ENCODE peak calls at places on chromosomes 1 and 21, in eight cellular contexts. P is mammary epithelial cell, X is PC-9, D is GM23248, O is left lung, F is HepG2, H is mesenchymal stem cell, A is WERI-Rb-1. U is an unnamed sample. For H3K9me3, the result is how much of the 10 kb centered on the place peaks cover.

GRCh38 chr1:1755852-1756251 is 22.4 kb downstream of the NADK start:
- DNase-seq in O (no peak), P (no peak), H (no peak), X (no peak), A (no peak), F (no peak), D (no peak), U (no peak)

GRCh38 chr21:36747815-36748381 is 49.0 kb downstream of the SIM2 start:
- DNase-seq in P (no peak), D (peak), H (peak), X (no peak), A (peak), F (peak), O (no peak), U (no peak)

GRCh38 chr1:57966751-57967406 is 543.0 kb upstream of the DAB1 start:
- DNase-seq in O (no peak), F (no peak), D (peak), X (no peak), A (no peak), P (peak), H (no peak), U (no peak)

GRCh38 chr1:92411511-92411910 is 75.2 kb downstream of the GFI1 start:
- DNase-seq in H (peak), D (peak), A (no peak), O (no peak), P (peak), F (no peak), X (no peak), U (no peak)

GRCh38 chr1:17887646-17888395 is 132.7 kb downstream of the ACTL8 start:
- DNase-seq in A (no peak), D (no peak), H (no peak), O (no peak), X (no peak), P (no peak), F (no peak), U (no peak)

GRCh38 chr1:41745022-41745421 is 173.7 kb downstream of the HIVEP3 start:
- DNase-seq in O (no peak), A (no peak), D (no peak), F (no peak), P (no peak), X (no peak), H (no peak), U (no peak)

GRCh38 chr1:183953031-183953430 is 84.5 kb downstream of the COLGALT2 start:
- DNase-seq in F (no peak), A (no peak), P (no peak), X (no peak), H (peak), D (no peak), O (no peak), U (no peak)

GRCh38 chr1:53735261-53735660 is 3.7 kb downstream of the GLIS1 start:
- DNase-seq in P (no peak), X (no peak), H (no peak), A (no peak), F (no peak), D (no peak), O (no peak), U (no peak)

GRCh38 chr1:23624440-23624839 is 65.1 kb upstream of the ID3 start:
- DNase-seq in X (no peak), O (no peak), D (no peak), H (no peak), F (no peak), P (no peak), A (no peak), U (no peak)

GRCh38 chr1:51624851-51625250 is 8.0 kb downstream of the OSBPL9 start:
- DNase-seq in A (no peak), O (no peak), D (no peak), F (no peak), P (no peak), X (no peak), H (peak), U (no peak)

GRCh38 chr1:100581096-100581705 is 43.3 kb downstream of the GPR88 start:
- DNase-seq in F (no peak), A (no peak), H (no peak), D (peak), O (no peak), X (no peak), P (no peak), U (no peak)

GRCh38 chr1:221611930-221612777 is 129.7 kb downstream of the DUSP10 start:
- DNase-seq in A (no peak), X (peak), D (peak), O (no peak), F (no peak), H (peak), P (peak), U (no peak)

GRCh38 chr1:40404670-40405462 is 31.3 kb downstream of the SMAP2 start:
- DNase-seq in H (peak), A (peak), F (peak), O (no peak), P (peak), D (peak), X (peak), U (no peak)

GRCh38 chr1:167565922-167566321 is 12.4 kb upstream of the CREG1 start:
- DNase-seq in D (no peak), P (no peak), X (no peak), A (no peak), O (no peak), F (no peak), H (no peak), U (no peak)

GRCh38 chr1:156582388-156583022 is 3.0 kb downstream of the TTC24 start:
- DNase-seq in H (no peak), P (no peak), D (no peak), O (no peak), X (no peak), F (no peak), A (no peak), U (no peak)

GRCh38 chr1:19743180-19743579 is 56.5 kb downstream of the TMCO4 start:
- DNase-seq in D (no peak), X (no peak), P (no peak), A (no peak), H (no peak), O (no peak), F (no peak), U (no peak)

GRCh38 chr1:37307907-37308570 is 166.3 kb upstream of the ZC3H12A start:
- DNase-seq in F (no peak), P (no peak), X (no peak), O (no peak), D (no peak), A (no peak), H (no peak), U (no peak)

GRCh38 chr1:35715568-35716002 is 3.1 kb downstream of the C1orf216 start:
- DNase-seq in P (peak), A (peak), X (peak), D (peak), O (peak), H (peak), F (peak), U (peak)

GRCh38 chr1:114695430-114696093 is at the start of gene AMPD1:
- DNase-seq in X (no peak), O (no peak), D (peak), H (peak), F (no peak), A (no peak), P (peak), U (no peak)

GRCh38 chr1:27992271-27992670 is 32.5 kb downstream of the XKR8 start:
- DNase-seq in O (no peak), X (no peak), P (no peak), A (no peak), H (no peak), F (no peak), D (no peak), U (peak)

GRCh38 chr1:149888999-149889289 is 10.4 kb upstream of the BOLA1 start:
- DNase-seq in D (peak), P (peak), X (no peak), F (no peak), O (no peak), H (no peak), A (peak), U (no peak)

GRCh38 chr1:7026188-7026587 is 240.9 kb downstream of the CAMTA1 start:
- DNase-seq in H (no peak), A (no peak), D (no peak), X (no peak), P (peak), F (no peak), O (no peak), U (no peak)

GRCh38 chr1:993379-993995 is 6.4 kb downstream of the HES4 start:
- DNase-seq in X (no peak), H (peak), D (no peak), A (peak), P (no peak), O (peak), F (no peak), U (no peak)

GRCh38 chr1:68811806-68812205 is 314.9 kb upstream of the DEPDC1 start:
- DNase-seq in F (no peak), P (peak), H (no peak), X (no peak), A (no peak), D (no peak), O (no peak), U (no peak)

GRCh38 chr1:20153000-20153418 is 13.9 kb downstream of the PLA2G2F start:
- DNase-seq in F (no peak), A (no peak), H (no peak), P (no peak), D (peak), X (peak), O (no peak), U (no peak)

GRCh38 chr1:163072658-163073057 is 3.5 kb downstream of the RGS4 start:
- DNase-seq in O (no peak), A (no peak), H (no peak), X (no peak), F (no peak), D (peak), P (peak), U (no peak)

GRCh38 chr21:27584266-27584665 is 617.4 kb upstream of the ADAMTS5 start:
- DNase-seq in D (peak), X (no peak), H (no peak), A (no peak), P (no peak), O (no peak), F (no peak), U (no peak)

GRCh38 chr1:174433451-174433850 is 14.3 kb upstream of the GPR52 start:
- DNase-seq in A (no peak), D (peak), X (no peak), H (peak), O (no peak), F (no peak), P (peak), U (no peak)

GRCh38 chr1:206925116-206925736 is 3.5 kb upstream of the FCMR start:
- DNase-seq in P (no peak), H (peak), O (no peak), F (peak), X (no peak), A (peak), D (peak), U (no peak)

GRCh38 chr1:192906334-192906733 is 97.5 kb downstream of the RGS2 start:
- DNase-seq in F (no peak), P (no peak), X (no peak), A (no peak), D (no peak), H (no peak), O (no peak), U (no peak)

GRCh38 chr1:93733340-93733739 is 51.7 kb upstream of the BCAR3 start:
- DNase-seq in P (no peak), D (no peak), O (no peak), X (no peak), F (no peak), H (no peak), A (no peak), U (no peak)

GRCh38 chr21:37737996-37738395 is 178.3 kb downstream of the KCNJ6 start:
- DNase-seq in O (no peak), F (no peak), H (no peak), D (no peak), A (no peak), P (no peak), X (no peak), U (no peak)

GRCh38 chr1:5744342-5744741 is 247.9 kb downstream of the NPHP4 start:
- DNase-seq in O (no peak), D (no peak), H (no peak), P (no peak), F (no peak), X (no peak), A (no peak), U (no peak)

GRCh38 chr1:5742032-5742431 is 250.2 kb downstream of the NPHP4 start:
- DNase-seq in O (peak), F (no peak), X (no peak), H (no peak), D (no peak), A (no peak), P (no peak), U (no peak)

GRCh38 chr1:5743435-5744095 is 248.7 kb downstream of the NPHP4 start:
- DNase-seq in P (no peak), O (peak), D (no peak), F (no peak), X (no peak), H (no peak), A (no peak), U (no peak)

GRCh38 chr1:5740865-5741860 is 251.1 kb downstream of the NPHP4 start:
- DNase-seq in X (no peak), P (no peak), D (no peak), O (peak), A (no peak), H (no peak), F (no peak), U (no peak)

DNA sequence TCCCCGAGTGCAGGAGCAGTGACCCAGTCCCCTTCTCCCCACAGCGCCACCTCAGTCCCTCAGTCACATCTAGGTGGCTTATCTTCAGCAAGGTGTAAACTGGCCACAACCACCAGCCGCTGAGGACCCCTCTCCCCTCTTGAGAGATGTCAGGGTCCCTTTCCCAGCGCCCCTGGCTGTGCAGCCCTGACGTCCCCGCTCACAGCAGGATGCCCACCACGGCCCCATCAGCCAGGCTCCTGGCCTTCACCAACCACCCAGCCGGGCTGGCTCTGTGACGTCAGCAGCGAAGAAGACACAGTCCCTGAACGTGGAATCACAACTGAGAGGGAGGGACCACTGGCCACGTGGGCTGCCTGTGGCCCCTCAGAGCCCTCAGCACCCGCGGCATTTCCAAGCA is 249.4 kb downstream of the NPHP4 start:
- DNase-seq in O (peak), H (no peak), A (no peak), P (no peak), F (no peak), D (no peak), X (no peak), U (no peak)
- H3K9me3 ChIP-seq in O (under half), H (under half), A (under half), P (under half), F (under half), D (under half), X (under half), U (under half)

GRCh38 chr1:248618878-248619277 is 16.0 kb downstream of the OR2T11 start:
- DNase-seq in X (no peak), P (peak), H (no peak), F (peak), A (peak), D (peak), O (no peak), U (no peak)
- H3K9me3 ChIP-seq in X (under half), P (under half), H (under half), F (under half), A (under half), D (under half), O (under half), U (under half)

DNA sequence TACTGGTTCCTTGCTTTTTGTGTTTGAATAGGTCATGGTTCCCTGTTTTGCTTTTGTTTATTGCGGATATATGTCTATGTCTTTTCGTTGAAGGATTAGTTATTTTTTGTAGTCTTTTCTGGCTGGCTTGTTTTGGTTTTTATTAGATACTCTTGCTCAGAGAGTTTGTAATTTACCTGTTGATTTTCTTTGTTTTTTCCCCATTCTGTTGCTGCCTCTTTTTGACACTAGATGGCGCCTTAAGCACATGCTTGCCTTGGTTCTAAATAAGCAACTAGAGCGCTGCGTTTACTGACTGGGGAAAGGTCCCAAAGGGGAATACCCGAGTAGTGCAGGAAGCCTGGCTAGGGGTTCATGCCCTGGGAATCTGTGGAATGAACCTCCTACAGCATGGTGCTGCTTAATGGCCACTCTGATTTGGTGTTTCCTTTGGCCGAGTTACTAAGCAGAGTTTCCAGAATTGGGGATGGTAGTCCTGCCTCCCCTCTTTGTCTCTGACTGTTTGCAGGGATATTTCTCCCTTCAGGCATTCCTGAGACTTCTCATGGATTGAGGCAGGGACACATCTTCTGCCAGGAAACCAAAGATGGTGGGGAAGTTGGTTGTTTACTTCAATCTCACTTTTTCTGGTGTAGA is 143.2 kb downstream of the PTPRU start:
- DNase-seq in O (no peak), P (peak), D (peak), A (peak), H (peak), X (no peak), F (peak), U (no peak)
- H3K9me3 ChIP-seq in O (under half), P (under half), D (under half), A (under half), H (under half), X (under half), F (under half), U (under half)

GRCh38 chr1:2859881-2860430 is 58.5 kb upstream of the TTC34 start:
- DNase-seq in H (no peak), O (no peak), D (no peak), F (no peak), X (no peak), A (no peak), P (no peak), U (no peak)
- H3K9me3 ChIP-seq in H (under half), O (under half), D (under half), F (under half), X (under half), A (under half), P (under half), U (under half)

GRCh38 chr1:2894381-2895041 is 93.0 kb upstream of the TTC34 start:
- DNase-seq in F (no peak), D (no peak), O (no peak), X (no peak), A (no peak), H (no peak), P (no peak), U (no peak)

GRCh38 chr1:2893473-2894120 is 92.1 kb upstream of the TTC34 start:
- DNase-seq in H (no peak), X (no peak), P (no peak), F (no peak), O (no peak), D (no peak), A (no peak), U (no peak)

GRCh38 chr1:2896824-2897223 is 95.3 kb upstream of the TTC34 start:
- DNase-seq in X (no peak), F (no peak), P (no peak), D (no peak), A (no peak), H (no peak), O (no peak), U (no peak)
- H3K9me3 ChIP-seq in X (under half), F (under half), P (under half), D (under half), A (under half), H (under half), O (under half), U (under half)

GRCh38 chr1:2967881-2968280 is 53.4 kb upstream of the ACTRT2 start:
- DNase-seq in F (no peak), D (no peak), A (no peak), H (no peak), O (peak), X (no peak), P (no peak), U (no peak)
- H3K9me3 ChIP-seq in F (under half), D (under half), A (under half), H (under half), O (under half), X (under half), P (under half), U (under half)

U was measured in T-helper 17 cell.